ENCODE peak calls at places on chromosomes 16 and 17, in eight cellular contexts. S, X, T, B, A, F, R and E are unnamed samples.

GRCh38 chr17:80252871-80253270 is 7.8 kb upstream of the RNF213 start:
- DNase-seq in S (peak; percentile 71), X (no peak), T (peak; percentile 82), B (no peak), A (peak; percentile 84), F (no peak), R (no peak), E (peak; percentile 46)

GRCh38 chr16:49698416-49698815 is 157.5 kb downstream of the ZNF423 start:
- DNase-seq in S (no peak), X (no peak), T (no peak), B (peak; percentile 48), A (no peak), F (peak; percentile 74), R (no peak), E (no peak)

GRCh38 chr16:85256190-85256739 is 144.0 kb upstream of the CIBAR2 start:
- DNase-seq in S (no peak), X (no peak), T (no peak), B (no peak), A (no peak), F (no peak), R (no peak), E (no peak)

GRCh38 chr17:10360578-10360977 is 12.2 kb downstream of the MYH13 start:
- DNase-seq in S (no peak), X (no peak), T (no peak), B (no peak), A (no peak), F (no peak), R (no peak), E (no peak)

GRCh38 chr17:48576479-48577309 is 1.5 kb downstream of the HOXB4 start:
- DNase-seq in S (no peak), X (no peak), T (peak; percentile 60), B (no peak), A (no peak), F (no peak), R (no peak), E (no peak)

GRCh38 chr17:35605753-35606152 is 18.6 kb downstream of the AP2B1 start:
- DNase-seq in S (no peak), X (no peak), T (no peak), B (no peak), A (no peak), F (no peak), R (no peak), E (no peak)

GRCh38 chr16:3461120-3461519 is 17.6 kb downstream of the NAA60 start:
- DNase-seq in S (no peak), X (no peak), T (no peak), B (no peak), A (no peak), F (no peak), R (no peak), E (no peak)

GRCh38 chr17:77606146-77606864 is 352.2 kb upstream of the TNRC6C start:
- DNase-seq in S (no peak), X (no peak), T (no peak), B (no peak), A (no peak), F (no peak), R (no peak), E (no peak)

GRCh38 chr17:55690105-55690508 is 32.6 kb downstream of the TMEM100 start:
- DNase-seq in S (no peak), X (no peak), T (no peak), B (no peak), A (no peak), F (no peak), R (no peak), E (no peak)

GRCh38 chr17:57210224-57210553 is 46.1 kb upstream of the MSI2 start:
- DNase-seq in S (no peak), X (no peak), T (no peak), B (no peak), A (no peak), F (no peak), R (no peak), E (no peak)

GRCh38 chr17:6455321-6455705 is 11.1 kb downstream of the PIMREG start:
- DNase-seq in S (no peak), X (no peak), T (peak; percentile 63), B (no peak), A (no peak), F (peak; percentile 43), R (no peak), E (no peak)

GRCh38 chr17:37848690-37849616 is 75.3 kb upstream of the TBC1D3K start:
- DNase-seq in S (no peak), X (no peak), T (no peak), B (no peak), A (no peak), F (no peak), R (no peak), E (no peak)

GRCh38 chr17:42992872-42993271 is 5.3 kb upstream of the RPL27 start:
- DNase-seq in S (peak; percentile 36), X (no peak), T (no peak), B (no peak), A (no peak), F (no peak), R (no peak), E (no peak)

GRCh38 chr17:61380217-61380835 is 19.3 kb upstream of the TBX2 start:
- DNase-seq in S (no peak), X (no peak), T (peak; percentile 12), B (no peak), A (no peak), F (no peak), R (no peak), E (no peak)

GRCh38 chr17:36947922-36948716 is 635 bp upstream of the AATF start:
- DNase-seq in S (no peak), X (no peak), T (no peak), B (no peak), A (no peak), F (no peak), R (peak; percentile 92), E (no peak)

GRCh38 chr16:53982631-53983042 is 278.7 kb downstream of the FTO start:
- DNase-seq in S (no peak), X (no peak), T (no peak), B (no peak), A (no peak), F (no peak), R (no peak), E (no peak)

GRCh38 chr16:82983390-82983789 is 356.6 kb downstream of the CDH13 start:
- DNase-seq in S (no peak), X (no peak), T (no peak), B (no peak), A (no peak), F (no peak), R (no peak), E (no peak)

GRCh38 chr16:83733301-83733700 is 74.5 kb upstream of the HSBP1 start:
- DNase-seq in S (no peak), X (no peak), T (no peak), B (no peak), A (no peak), F (no peak), R (peak; percentile 65), E (no peak)

GRCh38 chr16:11363927-11364258 is 18.6 kb downstream of the RMI2 start:
- DNase-seq in S (no peak), X (no peak), T (no peak), B (no peak), A (no peak), F (no peak), R (no peak), E (no peak)

GRCh38 chr16:17519041-17519440 is 48.3 kb upstream of the XYLT1 start:
- DNase-seq in S (no peak), X (no peak), T (no peak), B (no peak), A (no peak), F (no peak), R (no peak), E (no peak)

GRCh38 chr16:28843766-28844165 is 2.4 kb downstream of the TUFM start:
- DNase-seq in S (no peak), X (no peak), T (no peak), B (no peak), A (no peak), F (no peak), R (no peak), E (no peak)
- TF ChIP-seq POLR2A in S (no peak), X (no peak), T (no peak), B (no peak), A (no peak), F (no peak), R (no peak), E (no peak)

DNA sequence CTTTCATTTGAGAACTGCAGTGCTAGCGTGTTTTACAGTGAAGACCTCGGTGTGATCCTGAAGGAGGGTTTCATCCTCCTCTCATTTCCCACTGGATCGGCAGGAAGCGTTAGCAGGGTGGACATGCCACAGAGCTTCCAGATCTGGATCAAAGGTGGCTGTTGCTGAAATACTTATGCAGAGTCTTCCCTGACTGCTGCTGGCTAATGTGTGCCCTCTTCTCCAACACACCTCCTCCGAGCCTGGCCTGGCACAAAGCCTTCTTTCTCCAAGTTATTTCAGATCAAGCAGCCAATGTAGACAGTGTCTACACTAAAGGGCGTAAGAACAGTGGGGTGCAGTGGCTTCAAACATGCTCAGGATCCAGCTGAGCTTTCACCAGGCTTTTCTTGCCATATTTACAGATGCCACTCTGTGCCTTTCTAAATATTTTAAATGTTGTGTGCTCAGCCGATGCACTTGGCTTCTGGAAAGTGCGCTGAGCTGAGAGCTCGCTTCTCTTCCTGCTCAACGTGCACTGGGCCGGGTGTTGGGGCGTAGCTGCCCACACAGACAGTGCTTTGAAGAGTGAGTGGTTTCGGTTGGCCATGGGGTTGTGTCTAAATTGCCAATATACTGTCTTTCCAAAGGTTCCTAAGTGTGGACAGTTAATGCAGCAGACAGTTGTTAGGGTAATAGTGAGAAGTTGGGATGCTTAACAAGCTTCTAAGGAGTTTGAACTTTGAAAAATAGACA is 2.1 kb downstream of the ZNF750 start:
- DNase-seq in S (no peak), X (no peak), T (no peak), B (no peak), A (no peak), F (no peak), R (no peak), E (peak; percentile 48)
- H3K27ac ChIP-seq in S (peak overlapping the region; percentile 88), X (peak overlapping the region; percentile 88), T (peak overlapping the region; percentile 74), B (no peak overlapping the region), A (peak overlapping the region; percentile 85), F (peak overlapping the region; percentile 66), R (peak overlapping the region; percentile 83), E (peak overlapping the region; percentile 88)

GRCh38 chr16:86462334-86463084 is 47.8 kb upstream of the FOXF1 start:
- DNase-seq in S (no peak), X (no peak), T (no peak), B (no peak), A (no peak), F (no peak), R (no peak), E (no peak)
- TF ChIP-seq CTCF in S (no peak), X (peak; percentile 20), T (no peak), B (no peak), A (no peak), F (no peak), R (no peak), E (no peak)

DNA sequence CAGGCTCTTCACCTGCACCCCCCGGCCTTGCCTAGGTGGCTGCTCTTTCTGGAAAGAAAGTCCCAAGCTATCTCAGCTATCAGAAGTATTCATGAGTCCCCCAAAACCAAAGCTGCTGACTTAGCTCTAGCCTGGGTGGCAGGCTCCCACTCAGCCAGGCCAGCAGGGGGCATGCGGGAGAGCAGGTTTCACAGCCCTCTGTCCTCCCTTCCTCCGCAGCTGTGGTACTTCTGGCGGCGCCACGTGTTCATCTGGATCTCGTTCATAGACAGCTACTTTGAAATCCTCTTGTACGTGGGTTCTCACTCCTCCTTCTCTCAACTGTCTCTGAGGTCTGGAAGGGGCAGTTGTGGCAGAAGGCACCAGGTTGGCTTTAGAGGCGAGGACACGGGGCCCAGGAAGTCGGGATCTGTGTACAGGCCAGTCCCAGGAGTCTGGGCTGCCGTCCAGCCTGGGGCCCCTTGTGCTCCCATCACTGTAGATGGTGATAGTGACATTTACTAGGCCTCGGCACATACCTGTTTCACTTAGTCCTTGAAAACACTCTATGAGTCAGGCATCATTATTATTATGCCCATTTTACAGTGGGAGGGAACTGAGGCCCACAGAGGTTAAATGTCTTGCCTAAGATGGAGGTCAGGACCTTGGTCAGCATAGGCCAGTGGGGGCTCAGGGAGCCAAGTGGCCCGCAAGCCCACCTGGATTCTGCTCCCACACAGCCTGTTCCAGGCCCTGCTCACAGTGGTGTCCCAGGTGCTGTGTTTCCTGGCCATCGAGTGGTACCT is 12.9 kb downstream of the TRPV2 start:
- DNase-seq in S (no peak), X (no peak), T (peak; percentile 80), B (no peak), A (no peak), F (no peak), R (no peak), E (no peak)
- TF ChIP-seq POLR2A in S (no peak), X (no peak), T (no peak), B (no peak), A (no peak), F (no peak), R (no peak), E (no peak)